ENCODE peak calls at places on chromosomes 12 and 14, in seven cellular contexts. One of them, this sample, is unnamed.

GRCh38 chr12:122031342-122032216 is 9.9 kb downstream of the BCL7A start:
- DNase-seq in lung: peak
- DNase-seq in fibroblast of mammary gland: peak
- DNase-seq in kidney: no peak
- DNase-seq in tibial nerve: peak
- DNase-seq in thyroid gland: peak
- DNase-seq in GM23338: peak
- DNase-seq in this sample: peak

GRCh38 chr12:78088391-78088832 is 257.7 kb downstream of the NAV3 start:
- DNase-seq in lung: no peak
- DNase-seq in fibroblast of mammary gland: peak
- DNase-seq in kidney: no peak
- DNase-seq in tibial nerve: no peak
- DNase-seq in thyroid gland: no peak
- DNase-seq in GM23338: no peak
- DNase-seq in this sample: peak

GRCh38 chr12:76719171-76719631 is 44.7 kb upstream of the ZDHHC17 start:
- DNase-seq in lung: no peak
- DNase-seq in fibroblast of mammary gland: peak
- DNase-seq in kidney: no peak
- DNase-seq in tibial nerve: no peak
- DNase-seq in thyroid gland: no peak
- DNase-seq in GM23338: peak
- DNase-seq in this sample: peak

GRCh38 chr12:109269428-109269827 is 39.7 kb downstream of the FOXN4 start:
- DNase-seq in lung: no peak
- DNase-seq in fibroblast of mammary gland: no peak
- DNase-seq in kidney: peak
- DNase-seq in tibial nerve: no peak
- DNase-seq in thyroid gland: peak
- DNase-seq in GM23338: no peak
- DNase-seq in this sample: no peak

GRCh38 chr12:128387811-128388422 is 120.9 kb downstream of the TMEM132C start:
- DNase-seq in lung: peak
- DNase-seq in fibroblast of mammary gland: peak
- DNase-seq in kidney: no peak
- DNase-seq in tibial nerve: peak
- DNase-seq in thyroid gland: peak
- DNase-seq in GM23338: peak
- DNase-seq in this sample: peak

GRCh38 chr12:92408072-92408900 is 262.6 kb upstream of the BTG1 start:
- DNase-seq in lung: peak
- DNase-seq in fibroblast of mammary gland: peak
- DNase-seq in kidney: no peak
- DNase-seq in tibial nerve: peak
- DNase-seq in thyroid gland: no peak
- DNase-seq in GM23338: peak
- DNase-seq in this sample: peak

GRCh38 chr14:80055912-80056801 is 155.1 kb downstream of the DIO2 start:
- DNase-seq in lung: peak
- DNase-seq in fibroblast of mammary gland: peak
- DNase-seq in kidney: no peak
- DNase-seq in tibial nerve: peak
- DNase-seq in thyroid gland: peak
- DNase-seq in GM23338: peak
- DNase-seq in this sample: peak

GRCh38 chr12:5383961-5384360 is 47.9 kb upstream of the NTF3 start:
- DNase-seq in lung: no peak
- DNase-seq in fibroblast of mammary gland: no peak
- DNase-seq in kidney: no peak
- DNase-seq in tibial nerve: no peak
- DNase-seq in thyroid gland: no peak
- DNase-seq in GM23338: no peak
- DNase-seq in this sample: no peak

GRCh38 chr12:45966486-45966885 is 23.9 kb downstream of the SCAF11 start:
- DNase-seq in lung: no peak
- DNase-seq in fibroblast of mammary gland: peak
- DNase-seq in kidney: no peak
- DNase-seq in tibial nerve: no peak
- DNase-seq in thyroid gland: no peak
- DNase-seq in GM23338: peak
- DNase-seq in this sample: peak

GRCh38 chr14:61320806-61321384 is 484 bp upstream of the PRKCH start:
- DNase-seq in lung: no peak
- DNase-seq in fibroblast of mammary gland: no peak
- DNase-seq in kidney: peak
- DNase-seq in tibial nerve: no peak
- DNase-seq in thyroid gland: peak
- DNase-seq in GM23338: peak
- DNase-seq in this sample: no peak

GRCh38 chr12:15001733-15002471 is 29.1 kb downstream of the PDE6H start:
- DNase-seq in lung: no peak
- DNase-seq in fibroblast of mammary gland: peak
- DNase-seq in kidney: peak
- DNase-seq in tibial nerve: no peak
- DNase-seq in thyroid gland: peak
- DNase-seq in GM23338: peak
- DNase-seq in this sample: peak

GRCh38 chr12:83092101-83092500 is 405.4 kb downstream of the TMTC2 start:
- DNase-seq in lung: no peak
- DNase-seq in fibroblast of mammary gland: no peak
- DNase-seq in kidney: no peak
- DNase-seq in tibial nerve: no peak
- DNase-seq in thyroid gland: no peak
- DNase-seq in GM23338: no peak
- DNase-seq in this sample: no peak

GRCh38 chr14:48814562-48814961 is 771.6 kb downstream of the RPS29 start:
- DNase-seq in lung: no peak
- DNase-seq in fibroblast of mammary gland: no peak
- DNase-seq in kidney: no peak
- DNase-seq in tibial nerve: no peak
- DNase-seq in thyroid gland: no peak
- DNase-seq in GM23338: peak
- DNase-seq in this sample: no peak

DNA sequence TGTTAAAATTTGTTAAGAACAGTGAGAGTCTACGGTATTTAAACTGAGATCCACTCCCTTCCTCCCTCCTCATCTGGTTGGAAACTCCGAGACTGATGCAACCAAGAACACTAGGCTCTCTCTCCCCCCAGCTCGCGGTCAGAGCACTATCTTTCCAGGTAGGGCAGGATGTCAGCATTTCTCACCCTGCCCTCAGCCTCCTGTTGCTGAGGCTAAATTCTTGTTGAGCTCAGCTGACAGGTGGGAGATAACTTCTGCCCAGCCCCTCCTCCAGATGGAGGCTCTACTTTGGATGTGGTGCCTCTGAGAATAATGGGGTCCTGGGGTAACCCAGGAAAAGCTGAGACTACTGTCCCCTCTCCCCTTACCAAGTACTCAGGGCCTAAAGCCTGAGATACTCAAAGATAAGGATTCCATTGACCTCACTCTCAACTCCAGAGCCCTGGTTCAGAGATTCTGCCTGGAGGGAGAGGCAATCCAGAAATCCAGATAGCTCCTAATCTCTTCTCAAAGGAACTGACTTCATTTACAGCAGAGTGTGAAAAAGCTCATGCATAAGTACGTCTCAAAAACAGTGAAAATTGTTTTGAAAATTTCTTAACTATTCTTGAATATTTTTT is 110.1 kb downstream of the EML5 start:
- DNase-seq in lung: no peak
- DNase-seq in fibroblast of mammary gland: no peak
- DNase-seq in kidney: no peak
- DNase-seq in tibial nerve: no peak
- DNase-seq in thyroid gland: no peak
- DNase-seq in GM23338: peak
- DNase-seq in this sample: no peak
- TF ChIP-seq CTCF in lung: no peak
- TF ChIP-seq CTCF in fibroblast of mammary gland: no peak
- TF ChIP-seq CTCF in kidney: no peak
- TF ChIP-seq CTCF in tibial nerve: no peak
- TF ChIP-seq CTCF in thyroid gland: no peak
- TF ChIP-seq CTCF in GM23338: no peak
- TF ChIP-seq CTCF in this sample: no peak

GRCh38 chr14:23033801-23034497 is 751 bp downstream of the PSMB5 start:
- DNase-seq in lung: no peak
- DNase-seq in fibroblast of mammary gland: no peak
- DNase-seq in kidney: no peak
- DNase-seq in tibial nerve: no peak
- DNase-seq in thyroid gland: no peak
- DNase-seq in GM23338: no peak
- DNase-seq in this sample: no peak

GRCh38 chr14:23030936-23031335 is 3.8 kb downstream of the PSMB5 start:
- DNase-seq in lung: no peak
- DNase-seq in fibroblast of mammary gland: peak
- DNase-seq in kidney: no peak
- DNase-seq in tibial nerve: no peak
- DNase-seq in thyroid gland: no peak
- DNase-seq in GM23338: no peak
- DNase-seq in this sample: no peak

GRCh38 chr14:23040100-23040499 is 1.9 kb upstream of the PSMB11 start:
- DNase-seq in lung: no peak
- DNase-seq in fibroblast of mammary gland: no peak
- DNase-seq in kidney: no peak
- DNase-seq in tibial nerve: no peak
- DNase-seq in thyroid gland: no peak
- DNase-seq in GM23338: no peak
- DNase-seq in this sample: no peak

GRCh38 chr14:23034498-23035302 is at the start of gene PSMB5:
- DNase-seq in lung: peak
- DNase-seq in fibroblast of mammary gland: peak
- DNase-seq in kidney: peak
- DNase-seq in tibial nerve: peak
- DNase-seq in thyroid gland: peak
- DNase-seq in GM23338: peak
- DNase-seq in this sample: peak

GRCh38 chr14:23035303-23036164 is 834 bp upstream of the PSMB5 start:
- DNase-seq in lung: no peak
- DNase-seq in fibroblast of mammary gland: no peak
- DNase-seq in kidney: no peak
- DNase-seq in tibial nerve: no peak
- DNase-seq in thyroid gland: no peak
- DNase-seq in GM23338: no peak
- DNase-seq in this sample: no peak
- H3K4me3 ChIP-seq in lung: no peak
- H3K4me3 ChIP-seq in fibroblast of mammary gland: peak
- H3K4me3 ChIP-seq in kidney: peak
- H3K4me3 ChIP-seq in tibial nerve: peak
- H3K4me3 ChIP-seq in thyroid gland: no peak
- H3K4me3 ChIP-seq in GM23338: peak
- H3K4me3 ChIP-seq in this sample: peak

DNA sequence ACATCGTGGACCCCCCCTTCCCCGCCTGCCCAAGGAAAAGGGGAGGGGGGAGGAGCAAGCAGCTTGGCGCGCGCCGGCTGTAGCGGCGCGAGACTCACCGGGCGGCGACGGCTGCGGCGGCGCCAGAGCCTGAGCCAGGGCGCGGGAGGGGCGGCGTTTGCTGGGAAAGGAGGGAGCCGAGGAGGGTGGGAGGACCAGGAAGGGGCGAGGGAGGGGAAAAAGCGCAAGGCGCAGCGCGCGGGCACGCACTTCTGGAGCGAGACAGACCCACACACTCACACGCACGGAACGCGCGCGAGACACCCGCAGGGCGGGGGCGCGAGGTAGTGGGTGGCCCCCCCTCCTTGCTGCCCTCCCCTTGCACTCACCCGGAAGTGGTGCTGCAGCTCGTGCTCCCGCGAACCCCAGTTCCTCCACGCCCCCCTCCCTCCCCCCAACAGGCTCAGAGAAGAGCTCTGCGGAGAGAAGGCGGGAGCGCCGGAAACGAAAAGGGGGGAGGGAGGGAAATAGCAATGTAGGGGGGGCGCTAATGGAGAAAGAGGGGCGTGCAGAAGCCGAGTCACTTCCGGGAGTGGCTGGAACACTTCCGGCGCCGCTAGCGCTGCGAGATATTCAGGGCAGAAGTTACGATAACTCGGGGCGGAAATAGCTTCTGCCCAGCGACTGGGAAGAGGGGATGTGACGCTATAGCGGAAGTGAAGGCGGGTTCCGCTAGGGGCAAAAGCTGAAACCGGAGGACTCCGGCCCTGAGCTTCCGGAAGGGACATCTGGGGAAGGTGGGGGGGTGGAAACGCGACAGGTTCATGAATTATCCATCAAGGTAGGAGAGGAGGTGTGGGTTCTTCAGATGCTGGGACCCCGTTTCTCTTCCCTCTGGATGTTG is at the start of gene ZNF384:
- DNase-seq in lung: peak
- DNase-seq in fibroblast of mammary gland: peak
- DNase-seq in kidney: peak
- DNase-seq in tibial nerve: peak
- DNase-seq in thyroid gland: peak
- DNase-seq in GM23338: peak
- DNase-seq in this sample: peak
- TF ChIP-seq CTCF in lung: peak
- TF ChIP-seq CTCF in fibroblast of mammary gland: no peak
- TF ChIP-seq CTCF in kidney: peak
- TF ChIP-seq CTCF in tibial nerve: no peak
- TF ChIP-seq CTCF in thyroid gland: no peak
- TF ChIP-seq CTCF in GM23338: no peak
- TF ChIP-seq CTCF in this sample: peak

GRCh38 chr12:93595336-93595735 is 22.9 kb downstream of the SOCS2 start:
- DNase-seq in lung: no peak
- DNase-seq in fibroblast of mammary gland: no peak
- DNase-seq in kidney: no peak
- DNase-seq in tibial nerve: no peak
- DNase-seq in thyroid gland: no peak
- DNase-seq in GM23338: no peak
- DNase-seq in this sample: peak

GRCh38 chr12:93592641-93593396 is 20.3 kb downstream of the SOCS2 start:
- DNase-seq in lung: no peak
- DNase-seq in fibroblast of mammary gland: no peak
- DNase-seq in kidney: no peak
- DNase-seq in tibial nerve: no peak
- DNase-seq in thyroid gland: no peak
- DNase-seq in GM23338: no peak
- DNase-seq in this sample: no peak

GRCh38 chr12:93593833-93594232 is 21.4 kb downstream of the SOCS2 start:
- DNase-seq in lung: no peak
- DNase-seq in fibroblast of mammary gland: no peak
- DNase-seq in kidney: no peak
- DNase-seq in tibial nerve: no peak
- DNase-seq in thyroid gland: no peak
- DNase-seq in GM23338: no peak
- DNase-seq in this sample: no peak

GRCh38 chr12:93597608-93598007 is 25.1 kb downstream of the SOCS2 start:
- DNase-seq in lung: no peak
- DNase-seq in fibroblast of mammary gland: no peak
- DNase-seq in kidney: no peak
- DNase-seq in tibial nerve: no peak
- DNase-seq in thyroid gland: no peak
- DNase-seq in GM23338: no peak
- DNase-seq in this sample: no peak

DNA sequence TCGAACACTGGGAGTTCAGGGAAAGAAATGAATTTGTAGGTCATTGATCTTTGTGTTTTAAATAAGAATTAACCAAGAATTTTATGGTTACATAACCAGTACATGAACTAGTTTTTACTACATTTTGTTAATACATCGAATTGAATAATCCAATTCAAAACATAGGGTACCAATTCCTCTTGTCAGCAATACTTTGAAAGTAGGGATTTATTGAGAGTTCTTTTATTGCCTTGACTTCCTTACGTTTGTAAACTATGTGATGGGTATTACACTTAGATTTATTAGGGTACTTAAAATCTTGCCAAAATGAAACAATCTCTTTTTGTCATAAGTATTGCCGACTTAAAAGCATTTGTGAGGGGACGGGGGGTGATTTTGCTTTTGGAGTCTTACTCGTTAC is 22.3 kb downstream of the SOCS2 start:
- DNase-seq in lung: no peak
- DNase-seq in fibroblast of mammary gland: no peak
- DNase-seq in kidney: no peak
- DNase-seq in tibial nerve: no peak
- DNase-seq in thyroid gland: no peak
- DNase-seq in GM23338: no peak
- DNase-seq in this sample: no peak
- H3K4me3 ChIP-seq in lung: no peak
- H3K4me3 ChIP-seq in fibroblast of mammary gland: no peak
- H3K4me3 ChIP-seq in kidney: no peak
- H3K4me3 ChIP-seq in tibial nerve: no peak
- H3K4me3 ChIP-seq in thyroid gland: no peak
- H3K4me3 ChIP-seq in GM23338: no peak
- H3K4me3 ChIP-seq in this sample: no peak